ENCODE peak calls at places on chromosomes 2 and 18, in five cellular contexts. O is progenitor cell of endocrine pancreas, Y is foreskin fibroblast, C is psoas muscle, L is transverse colon. S is an unnamed sample.

GRCh38 chr18:22844184-22844583 is 88.9 kb upstream of the RBBP8 start:
- DNase-seq in O (no peak), Y (no peak), C (no peak), L (no peak), S (no peak)

GRCh38 chr18:37362158-37362890 is 203.3 kb downstream of the CELF4 start:
- DNase-seq in O (no peak), Y (no peak), C (no peak), L (no peak), S (no peak)

GRCh38 chr2:123696799-123697410 is 328.2 kb upstream of the CNTNAP5 start:
- DNase-seq in O (no peak), Y (no peak), C (no peak), L (no peak), S (no peak)

GRCh38 chr2:144333144-144333555 is 186.8 kb downstream of the ZEB2 start:
- DNase-seq in O (no peak), Y (no peak), C (no peak), L (no peak), S (no peak)

GRCh38 chr2:69735696-69736095 is 6.2 kb upstream of the ANXA4 start:
- DNase-seq in O (no peak), Y (no peak), C (no peak), L (no peak), S (no peak)

GRCh38 chr2:157761520-157761919 is 114.6 kb downstream of the ACVR1 start:
- DNase-seq in O (no peak), Y (peak), C (no peak), L (no peak), S (no peak)

GRCh38 chr2:160388464-160389263 is 104.9 kb downstream of the RBMS1 start:
- DNase-seq in O (no peak), Y (no peak), C (peak), L (peak), S (no peak)

GRCh38 chr2:99543247-99543646 is 53.4 kb upstream of the REV1 start:
- DNase-seq in O (no peak), Y (no peak), C (no peak), L (no peak), S (no peak)

GRCh38 chr2:215358312-215358845 is 46.5 kb downstream of the ATIC start:
- DNase-seq in O (no peak), Y (no peak), C (no peak), L (no peak), S (no peak)

GRCh38 chr2:209787416-209787815 is 15.8 kb downstream of the UNC80 start:
- DNase-seq in O (no peak), Y (no peak), C (no peak), L (no peak), S (no peak)

GRCh38 chr2:105877945-105878344 is 133.2 kb downstream of the NCK2 start:
- DNase-seq in O (no peak), Y (no peak), C (no peak), L (no peak), S (no peak)

GRCh38 chr2:104163611-104164157 is 690.2 kb upstream of the POU3F3 start:
- DNase-seq in O (no peak), Y (no peak), C (no peak), L (no peak), S (no peak)

GRCh38 chr2:231617059-231617926 is 24.6 kb downstream of the TEX44 start:
- DNase-seq in O (no peak), Y (no peak), C (no peak), L (peak), S (no peak)

GRCh38 chr2:240611601-240612210 is 13.6 kb upstream of the GPR35 start:
- DNase-seq in O (no peak), Y (no peak), C (peak), L (no peak), S (no peak)

GRCh38 chr2:227759411-227760113 is 13.9 kb downstream of the SCYGR8 start:
- DNase-seq in O (peak), Y (no peak), C (no peak), L (no peak), S (no peak)

GRCh38 chr2:162038676-162039075 is 35.3 kb downstream of the DPP4 start:
- DNase-seq in O (no peak), Y (no peak), C (no peak), L (no peak), S (no peak)

GRCh38 chr2:208392300-208392699 is 14.3 kb upstream of the PTH2R start:
- DNase-seq in O (no peak), Y (no peak), C (no peak), L (no peak), S (no peak)

GRCh38 chr2:73970850-73971471 is 13.7 kb upstream of the TET3 start:
- DNase-seq in O (no peak), Y (no peak), C (peak), L (peak), S (peak)

GRCh38 chr2:161946489-161947107 is 127.4 kb downstream of the DPP4 start:
- DNase-seq in O (no peak), Y (peak), C (no peak), L (no peak), S (no peak)

GRCh38 chr2:238573065-238573778 is 146.5 kb downstream of the ASB1 start:
- DNase-seq in O (no peak), Y (no peak), C (no peak), L (no peak), S (no peak)

GRCh38 chr2:237754849-237755248 is 43.7 kb upstream of the RBM44 start:
- DNase-seq in O (no peak), Y (no peak), C (no peak), L (no peak), S (no peak)

DNA sequence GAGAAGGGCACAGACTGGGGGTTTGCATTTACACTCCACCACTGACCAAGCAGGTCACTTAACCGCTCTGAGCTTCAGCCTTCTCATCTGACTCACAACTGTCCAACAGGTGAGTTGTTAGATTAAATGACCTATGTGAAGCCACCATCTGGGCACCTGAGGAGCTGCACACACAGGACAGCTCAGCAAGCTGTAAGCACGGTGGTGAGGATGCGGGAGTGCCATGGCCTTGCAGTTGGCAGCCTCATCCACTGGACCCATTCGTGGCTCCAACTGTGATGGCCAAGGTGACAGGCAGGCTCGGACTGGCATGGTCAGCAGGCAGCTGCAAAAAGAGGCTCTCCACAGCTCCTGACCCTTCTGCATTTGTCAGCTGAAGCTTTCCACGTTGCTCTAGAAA is 23.3 kb upstream of the AMMECR1L start:
- DNase-seq in O (no peak), Y (no peak), C (no peak), L (no peak), S (no peak)
- TF ChIP-seq CTCF in O (peak), Y (no peak), C (no peak), L (no peak), S (no peak)

GRCh38 chr2:85368921-85369320 is 14.4 kb downstream of the ELMOD3 start:
- DNase-seq in O (no peak), Y (no peak), C (no peak), L (no peak), S (no peak)
- TF ChIP-seq CTCF in O (no peak), Y (no peak), C (no peak), L (no peak), S (no peak)

GRCh38 chr2:120938132-120938771 is 202.6 kb downstream of the GLI2 start:
- DNase-seq in O (no peak), Y (no peak), C (no peak), L (no peak), S (no peak)
- TF ChIP-seq CTCF in O (no peak), Y (no peak), C (no peak), L (no peak), S (no peak)

DNA sequence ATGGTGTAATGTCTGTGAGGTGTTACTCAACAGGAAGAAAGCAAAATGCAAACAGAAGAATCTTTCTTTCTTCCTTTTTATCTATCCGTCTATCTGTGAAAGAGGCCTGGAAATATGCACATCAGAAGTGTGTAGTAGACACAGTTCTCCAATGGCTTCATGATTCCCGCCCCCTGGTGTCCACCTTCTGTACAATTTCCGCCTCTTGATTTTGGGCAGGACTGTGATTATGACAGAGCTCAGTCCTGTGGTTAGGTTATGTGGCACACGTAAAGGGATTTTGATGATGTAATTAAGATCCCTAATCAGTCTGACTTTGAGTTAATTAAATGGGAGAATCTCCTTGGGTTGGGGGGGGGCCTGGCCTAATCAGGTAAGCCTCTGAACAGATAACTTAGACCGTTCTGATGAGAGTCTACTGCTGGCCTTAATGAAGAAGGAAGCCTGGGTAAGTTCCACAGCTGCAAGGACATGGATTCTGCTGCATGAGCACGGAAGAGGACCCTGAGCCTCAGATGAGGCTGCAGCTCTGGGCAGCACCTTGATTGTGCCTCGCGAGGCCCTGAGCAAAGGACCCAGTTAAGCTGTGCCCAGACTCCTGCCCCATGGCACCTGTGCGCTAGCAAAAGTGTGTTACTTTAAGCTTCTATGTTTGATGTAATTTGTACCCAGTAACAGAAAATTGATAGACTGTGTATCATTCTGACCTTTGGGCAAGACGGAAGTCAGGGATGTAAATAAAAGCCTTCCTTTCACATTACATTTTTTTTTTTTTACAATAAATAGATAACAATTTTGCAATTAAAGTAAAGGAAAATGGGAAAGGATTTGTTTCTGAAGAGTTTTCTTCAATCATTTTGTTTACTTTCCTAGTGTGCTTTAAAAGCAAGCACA is 11.3 kb upstream of the KCNF1 start:
- DNase-seq in O (no peak), Y (no peak), C (no peak), L (peak), S (no peak)
- TF ChIP-seq CTCF in O (peak), Y (peak), C (peak), L (peak), S (no peak)

GRCh38 chr2:135741043-135741394 is 636 bp upstream of the UBXN4 start:
- DNase-seq in O (no peak), Y (no peak), C (no peak), L (no peak), S (no peak)

GRCh38 chr2:135743860-135744259 is 2.2 kb downstream of the UBXN4 start:
- DNase-seq in O (no peak), Y (peak), C (no peak), L (no peak), S (no peak)

GRCh38 chr2:135744761-135745314 is 3.2 kb downstream of the UBXN4 start:
- DNase-seq in O (no peak), Y (peak), C (no peak), L (no peak), S (no peak)

GRCh38 chr2:135742307-135742838 is 718 bp downstream of the UBXN4 start:
- DNase-seq in O (peak), Y (peak), C (no peak), L (peak), S (no peak)

GRCh38 chr2:135741395-135742306 is at the start of gene UBXN4:
- DNase-seq in O (peak), Y (peak), C (peak), L (peak), S (peak)
- TF ChIP-seq CTCF in O (peak), Y (peak), C (peak), L (peak), S (no peak)

DNA sequence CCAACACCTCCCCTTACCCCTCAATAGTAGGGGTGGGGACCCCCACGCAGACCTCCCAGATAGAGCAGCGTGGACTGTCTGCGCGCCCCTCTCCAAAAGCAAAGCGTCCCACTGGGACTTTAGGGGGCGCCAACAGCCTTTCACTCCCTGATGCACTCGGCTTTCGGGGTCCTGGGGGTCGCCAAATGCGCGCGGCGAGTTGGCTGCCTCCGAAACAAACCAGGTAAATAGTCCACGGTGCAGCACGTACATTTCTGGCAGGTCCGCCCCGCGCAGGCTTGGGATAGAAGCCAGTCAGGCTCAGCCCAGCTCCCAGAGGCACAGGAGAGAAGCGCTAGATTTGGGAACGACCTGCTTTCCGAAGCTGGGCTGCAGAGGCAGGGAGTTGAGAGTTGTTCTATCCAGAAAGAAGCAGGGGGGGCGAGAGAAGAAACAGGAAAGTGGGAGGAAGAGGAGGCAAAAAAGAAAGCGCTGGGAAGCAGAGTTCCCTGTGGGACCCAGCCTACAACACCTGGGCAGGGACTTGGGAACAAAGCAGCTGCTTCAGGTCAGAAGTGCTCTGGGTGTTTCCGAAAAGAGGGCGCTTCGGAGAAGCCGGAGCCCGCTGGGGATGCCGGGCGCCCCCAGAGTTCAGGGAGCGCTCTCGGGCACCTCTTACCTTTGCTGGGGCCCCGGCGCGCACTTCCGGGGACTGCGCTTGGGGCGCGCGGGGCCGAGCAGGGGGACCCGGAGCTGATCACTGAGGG is 544 bp downstream of the EVA1A start:
- DNase-seq in O (peak), Y (peak), C (no peak), L (no peak), S (no peak)
- TF ChIP-seq CTCF in O (peak), Y (peak), C (no peak), L (no peak), S (no peak)

S was measured in omental fat pad.